ENCODE peak calls at places on chromosomes 3 and 15, in seven cellular contexts. F is cardiac muscle cell, M is glutamatergic neuron, P is epithelial cell of proximal tubule, K is tibial artery, A is IMR-90, U is left ventricle myocardium inferior. D is an unnamed sample.

GRCh38 chr3:11944052-11944673 is 60.0 kb upstream of the SYN2 start:
- DNase-seq in F (peak; percentile 38), M (no peak), P (no peak), K (no peak), A (peak; percentile 10), U (no peak), D (peak; percentile 31)

GRCh38 chr3:48564022-48564421 is 441 bp upstream of the UCN2 start:
- DNase-seq in F (peak; percentile 72), M (no peak), P (no peak), K (peak; percentile 78), A (peak; percentile 62), U (no peak), D (no peak)

GRCh38 chr3:139052802-139053600 is 8.3 kb upstream of the PRR23C start:
- DNase-seq in F (no peak), M (no peak), P (no peak), K (no peak), A (no peak), U (no peak), D (no peak)

GRCh38 chr3:134449277-134449676 is 36.5 kb downstream of the ANAPC13 start:
- DNase-seq in F (peak; percentile 69), M (no peak), P (no peak), K (peak; percentile 72), A (peak; percentile 45), U (no peak), D (peak; percentile 47)

GRCh38 chr3:167887096-167887495 is 151.6 kb downstream of the SERPINI1 start:
- DNase-seq in F (peak; percentile 18), M (no peak), P (no peak), K (no peak), A (peak; percentile 4), U (no peak), D (no peak)

GRCh38 chr3:148643389-148643840 is 54.3 kb upstream of the AGTR1 start:
- DNase-seq in F (peak; percentile 76), M (no peak), P (no peak), K (peak; percentile 63), A (peak; percentile 90), U (no peak), D (no peak)

GRCh38 chr3:72458365-72458764 is 389.9 kb downstream of the SHQ1 start:
- DNase-seq in F (no peak), M (no peak), P (no peak), K (no peak), A (no peak), U (no peak), D (no peak)

GRCh38 chr3:177448987-177449975 is 252.0 kb upstream of the TBL1XR1 start:
- DNase-seq in F (peak; percentile 23), M (no peak), P (peak; percentile 98), K (no peak), A (peak; percentile 78), U (no peak), D (no peak)

GRCh38 chr15:45858491-45858890 is 223.7 kb downstream of the SQOR start:
- DNase-seq in F (no peak), M (no peak), P (no peak), K (no peak), A (no peak), U (no peak), D (no peak)

GRCh38 chr3:169243122-169243521 is 420.4 kb downstream of the MECOM start:
- DNase-seq in F (peak; percentile 68), M (no peak), P (no peak), K (no peak), A (peak; percentile 10), U (no peak), D (no peak)

GRCh38 chr3:37031115-37031682 is 37.9 kb downstream of the MLH1 start:
- DNase-seq in F (peak; percentile 36), M (no peak), P (no peak), K (no peak), A (peak; percentile 13), U (no peak), D (no peak)

GRCh38 chr3:10423171-10423882 is 82.1 kb downstream of the ATP2B2 start:
- DNase-seq in F (no peak), M (no peak), P (no peak), K (no peak), A (no peak), U (no peak), D (no peak)

GRCh38 chr3:13087320-13087985 is 14.2 kb upstream of the IQSEC1 start:
- DNase-seq in F (no peak), M (no peak), P (no peak), K (no peak), A (no peak), U (no peak), D (no peak)

GRCh38 chr15:100703032-100703578 is 100.7 kb downstream of the ASB7 start:
- DNase-seq in F (peak; percentile 71), M (no peak), P (peak; percentile 86), K (no peak), A (peak; percentile 93), U (no peak), D (peak; percentile 19)

GRCh38 chr3:107142171-107142570 is 235.1 kb upstream of the CCDC54 start:
- DNase-seq in F (no peak), M (no peak), P (no peak), K (no peak), A (no peak), U (no peak), D (no peak)

GRCh38 chr3:48990636-48991421 is 788 bp downstream of the P4HTM start:
- DNase-seq in F (peak; percentile 25), M (peak; percentile 32), P (no peak), K (no peak), A (no peak), U (no peak), D (no peak)

GRCh38 chr15:57973534-57973933 is 92.0 kb downstream of the ALDH1A2 start:
- DNase-seq in F (no peak), M (no peak), P (no peak), K (no peak), A (no peak), U (no peak), D (no peak)

GRCh38 chr3:128073807-128074206 is 21.6 kb downstream of the SEC61A1 start:
- DNase-seq in F (peak; percentile 40), M (no peak), P (no peak), K (no peak), A (no peak), U (no peak), D (no peak)

GRCh38 chr15:95304116-95304873 is 1026.2 kb upstream of the NR2F2 start:
- DNase-seq in F (peak; percentile 67), M (no peak), P (no peak), K (no peak), A (peak; percentile 92), U (no peak), D (no peak)

GRCh38 chr3:45491344-45491743 is 103.0 kb downstream of the LARS2 start:
- DNase-seq in F (no peak), M (no peak), P (no peak), K (no peak), A (no peak), U (no peak), D (no peak)

DNA sequence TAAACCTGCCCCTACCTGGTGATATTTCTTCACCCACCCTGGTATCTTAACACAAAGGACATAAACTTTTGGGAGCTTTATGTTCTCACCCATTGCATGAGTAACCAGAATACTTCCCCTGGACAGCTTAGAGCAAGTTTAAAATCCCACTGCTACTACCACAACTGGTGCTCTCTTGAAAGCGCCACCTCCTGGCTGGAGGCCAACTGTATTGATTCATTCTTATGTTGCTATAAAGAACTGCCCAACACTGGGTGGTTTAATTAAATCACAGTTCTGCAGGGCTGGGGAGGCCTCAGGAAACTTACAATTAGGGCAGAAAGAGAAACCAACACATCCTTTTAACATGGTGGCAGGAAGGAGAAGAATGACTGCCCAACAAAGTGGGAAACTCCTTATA is 592.4 kb downstream of the EPHA3 start:
- DNase-seq in F (no peak), M (no peak), P (no peak), K (no peak), A (no peak), U (no peak), D (no peak)
- TF ChIP-seq CTCF in F (no peak), M (no peak), P (no peak), K (no peak), A (no peak), U (no peak), D (no peak)

GRCh38 chr3:111336511-111336910 is 205.5 kb upstream of the CD96 start:
- DNase-seq in F (peak; percentile 17), M (no peak), P (no peak), K (no peak), A (peak; percentile 36), U (no peak), D (no peak)

GRCh38 chr3:111333642-111334041 is 208.4 kb upstream of the CD96 start:
- DNase-seq in F (no peak), M (no peak), P (no peak), K (no peak), A (peak; percentile 36), U (no peak), D (no peak)

GRCh38 chr3:111335512-111335911 is 206.5 kb upstream of the CD96 start:
- DNase-seq in F (no peak), M (no peak), P (no peak), K (no peak), A (no peak), U (no peak), D (no peak)

GRCh38 chr3:111339017-111339416 is 203.0 kb upstream of the CD96 start:
- DNase-seq in F (no peak), M (no peak), P (no peak), K (no peak), A (no peak), U (no peak), D (no peak)

GRCh38 chr3:111338059-111338698 is 203.8 kb upstream of the CD96 start:
- DNase-seq in F (peak; percentile 89), M (peak; percentile 72), P (peak; percentile 31), K (no peak), A (peak; percentile 86), U (no peak), D (peak; percentile 70)
- TF ChIP-seq CTCF in F (peak; percentile 90), M (peak; percentile 52), P (peak; percentile 92), K (peak; percentile 20), A (peak; percentile 91), U (peak; percentile 48), D (peak; percentile 45)

GRCh38 chr15:29029651-29030195 is 143.9 kb downstream of the APBA2 start:
- DNase-seq in F (no peak), M (no peak), P (no peak), K (no peak), A (no peak), U (no peak), D (no peak)
- TF ChIP-seq CTCF in F (no peak), M (no peak), P (no peak), K (no peak), A (no peak), U (no peak), D (no peak)

DNA sequence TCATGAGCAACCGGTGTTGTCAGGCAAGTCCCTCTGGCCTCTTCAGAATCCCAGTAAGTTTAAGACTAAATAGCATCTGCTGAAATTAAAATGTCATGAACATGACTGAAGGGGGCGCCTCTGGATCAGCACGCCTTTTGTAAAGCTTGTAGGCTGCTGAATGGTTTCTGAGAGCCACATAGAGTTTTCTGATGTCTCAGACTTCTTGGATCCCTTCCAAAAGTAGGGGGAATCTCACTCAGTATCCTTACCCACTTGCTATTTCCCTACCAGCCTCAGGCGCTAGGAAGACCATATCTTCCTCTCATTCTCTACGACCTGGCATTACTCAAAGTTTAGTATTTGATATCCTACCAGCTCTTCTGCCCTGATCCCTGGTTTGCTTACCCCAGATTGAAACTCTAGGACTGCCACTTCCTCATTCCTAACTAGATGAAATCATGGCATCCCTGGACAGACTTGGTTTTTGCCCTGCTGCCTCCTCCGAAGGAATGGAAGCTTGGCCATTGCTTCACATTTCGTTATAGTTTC is 62.7 kb upstream of the CD47 start:
- DNase-seq in F (peak; percentile 81), M (peak; percentile 20), P (peak; percentile 55), K (no peak), A (peak; percentile 75), U (no peak), D (peak; percentile 40)
- TF ChIP-seq CTCF in F (peak; percentile 56), M (peak; percentile 37), P (peak; percentile 67), K (no peak), A (peak; percentile 65), U (peak; percentile 27), D (no peak)

GRCh38 chr3:114411811-114412803 is 118.3 kb downstream of the TIGIT start:
- DNase-seq in F (peak; percentile 53), M (no peak), P (peak; percentile 50), K (no peak), A (peak; percentile 87), U (no peak), D (no peak)
- TF ChIP-seq CTCF in F (no peak), M (no peak), P (peak; percentile 2), K (no peak), A (no peak), U (peak; percentile 24), D (no peak)